ENCODE peak calls at places on chromosome 14, in six cellular contexts. U is IMR-90, A is BJ, J is GM23338, N is upper lobe of right lung, I is type B pancreatic cell. G is an unnamed sample.

GRCh38 chr14:104510794-104511611 is 68.6 kb upstream of the C14orf180 start:
- DNase-seq in U (no peak), A (no peak), J (no peak), N (peak), I (peak), G (no peak)

GRCh38 chr14:98138666-98139065 is 1133.3 kb downstream of the BCL11B start:
- DNase-seq in U (no peak), A (no peak), J (peak), N (no peak), I (no peak), G (no peak)

GRCh38 chr14:62364161-62364560 is 601.9 kb downstream of the SNAPC1 start:
- DNase-seq in U (no peak), A (no peak), J (no peak), N (no peak), I (no peak), G (no peak)

GRCh38 chr14:99194736-99195135 is 77.3 kb downstream of the BCL11B start:
- DNase-seq in U (no peak), A (no peak), J (no peak), N (no peak), I (no peak), G (peak)

GRCh38 chr14:36931796-36932195 is 240.6 kb downstream of the SLC25A21 start:
- DNase-seq in U (no peak), A (no peak), J (no peak), N (no peak), I (no peak), G (no peak)

GRCh38 chr14:28609228-28609828 is 157.3 kb upstream of the FOXG1 start:
- DNase-seq in U (peak), A (no peak), J (peak), N (no peak), I (no peak), G (no peak)

GRCh38 chr14:74526854-74527585 is 33.5 kb downstream of the ISCA2 start:
- DNase-seq in U (no peak), A (no peak), J (peak), N (no peak), I (no peak), G (no peak)

GRCh38 chr14:22164616-22165015 is 424.4 kb downstream of the DAD1 start:
- DNase-seq in U (no peak), A (no peak), J (no peak), N (no peak), I (no peak), G (no peak)

GRCh38 chr14:88831285-88831684 is 6.8 kb downstream of the TTC8 start:
- DNase-seq in U (peak), A (peak), J (no peak), N (no peak), I (no peak), G (no peak)

GRCh38 chr14:100623961-100624360 is 36.7 kb upstream of the BEGAIN start:
- DNase-seq in U (no peak), A (no peak), J (no peak), N (peak), I (no peak), G (peak)

GRCh38 chr14:29220077-29220476 is 453.5 kb downstream of the FOXG1 start:
- DNase-seq in U (no peak), A (no peak), J (no peak), N (no peak), I (no peak), G (no peak)

DNA sequence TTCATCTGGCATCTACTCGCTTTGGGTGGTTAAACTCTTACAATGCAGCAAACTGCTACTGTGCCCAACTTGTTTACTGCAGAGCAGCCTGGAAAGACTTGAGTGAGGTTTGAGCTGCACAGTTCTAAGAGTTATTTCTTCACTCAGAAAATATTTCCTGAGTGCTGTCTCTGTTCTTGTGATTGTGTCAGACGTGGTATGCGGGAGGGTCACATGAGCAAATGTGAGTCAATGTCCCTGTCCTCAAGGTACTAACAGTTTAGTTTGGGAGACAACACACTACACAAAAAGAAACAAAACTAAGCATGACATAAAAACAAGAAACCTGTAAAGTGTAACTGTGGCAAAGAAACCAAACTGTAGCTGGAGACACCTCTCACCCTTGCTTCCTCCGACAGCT is 32.4 kb downstream of the FLVCR2 start:
- DNase-seq in U (no peak), A (no peak), J (no peak), N (no peak), I (no peak), G (no peak)
- TF ChIP-seq CTCF in U (no peak), A (no peak), J (no peak), N (no peak), I (no peak), G (no peak)

DNA sequence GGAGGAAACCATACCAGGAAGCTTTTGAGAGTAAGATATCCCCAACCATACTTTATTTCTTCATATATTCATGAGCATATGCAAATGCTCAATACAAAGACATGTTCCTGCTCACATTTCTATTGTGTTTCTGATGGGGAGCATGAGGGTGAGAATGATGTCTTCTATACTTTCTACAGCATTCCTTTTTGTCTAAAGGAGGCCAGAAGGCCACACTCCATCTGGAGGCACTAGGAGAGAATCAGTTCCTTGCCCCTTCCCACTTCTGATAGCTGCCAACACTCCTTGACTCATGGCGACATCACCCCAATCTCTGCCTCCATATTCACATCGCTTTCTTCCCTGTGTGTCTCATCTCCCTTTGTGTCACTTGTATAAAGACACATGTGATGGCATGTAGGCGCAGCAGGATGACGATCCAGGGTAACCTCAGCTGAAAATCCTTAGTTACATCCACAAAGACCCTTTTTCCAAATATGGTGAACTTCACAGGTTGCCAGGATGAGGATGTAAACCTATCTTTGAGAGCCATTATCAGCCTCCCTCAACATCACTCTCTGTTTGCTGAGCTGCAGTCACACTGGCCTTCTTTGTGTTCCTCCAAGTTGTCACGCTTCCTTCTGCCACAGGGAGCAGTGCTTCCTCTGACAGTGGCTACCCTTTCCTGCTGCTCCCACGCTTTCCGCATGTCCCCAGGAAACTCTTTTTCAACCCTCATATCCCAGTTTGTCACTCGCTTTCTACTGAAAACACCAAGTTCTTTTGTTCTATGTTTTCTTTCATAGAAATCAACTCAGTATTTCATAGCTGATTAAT is 96.9 kb downstream of the STXBP6 start:
- DNase-seq in U (peak), A (no peak), J (peak), N (no peak), I (no peak), G (no peak)
- TF ChIP-seq CTCF in U (no peak), A (no peak), J (peak), N (peak), I (peak), G (peak)

GRCh38 chr14:55568618-55569017 is 11.4 kb upstream of the KTN1 start:
- DNase-seq in U (no peak), A (no peak), J (no peak), N (no peak), I (no peak), G (no peak)
- TF ChIP-seq CTCF in U (no peak), A (no peak), J (no peak), N (no peak), I (no peak), G (no peak)

GRCh38 chr14:93936245-93936644 is 9.1 kb downstream of the FAM181A start:
- DNase-seq in U (no peak), A (no peak), J (peak), N (no peak), I (no peak), G (no peak)
- TF ChIP-seq CTCF in U (peak), A (peak), J (peak), N (peak), I (peak), G (peak)

DNA sequence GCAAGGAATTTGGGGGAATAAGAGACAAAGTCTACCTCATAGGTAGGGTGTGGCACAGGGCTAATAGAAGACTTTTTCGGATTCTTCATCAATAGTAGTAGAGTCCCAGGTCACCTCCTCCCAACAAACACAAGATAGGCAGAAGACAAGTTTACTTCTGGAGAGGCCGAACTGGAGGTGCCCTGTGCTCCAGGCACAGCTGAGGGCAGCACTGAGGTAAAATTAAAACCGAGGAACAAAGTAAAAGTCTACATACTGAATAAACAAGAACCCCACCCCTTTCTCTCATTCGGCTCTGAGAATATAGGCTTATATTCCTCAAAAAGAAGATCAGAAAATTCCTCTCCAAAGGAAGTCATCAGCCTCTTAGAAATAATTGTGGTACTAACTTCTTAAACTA is 161.6 kb downstream of the SEC23A start:
- DNase-seq in U (no peak), A (no peak), J (peak), N (no peak), I (no peak), G (no peak)
- TF ChIP-seq CTCF in U (no peak), A (peak), J (peak), N (no peak), I (no peak), G (peak)

GRCh38 chr14:106691601-106692291 is 1165.4 kb downstream of the TMEM121 start:
- DNase-seq in U (no peak), A (no peak), J (peak), N (peak), I (peak), G (no peak)
- TF ChIP-seq CTCF in U (peak), A (peak), J (peak), N (peak), I (peak), G (peak)

GRCh38 chr14:59123975-59124374 is 64.5 kb upstream of the DAAM1 start:
- DNase-seq in U (peak), A (no peak), J (peak), N (no peak), I (no peak), G (no peak)
- TF ChIP-seq CTCF in U (peak), A (peak), J (peak), N (peak), I (peak), G (peak)

DNA sequence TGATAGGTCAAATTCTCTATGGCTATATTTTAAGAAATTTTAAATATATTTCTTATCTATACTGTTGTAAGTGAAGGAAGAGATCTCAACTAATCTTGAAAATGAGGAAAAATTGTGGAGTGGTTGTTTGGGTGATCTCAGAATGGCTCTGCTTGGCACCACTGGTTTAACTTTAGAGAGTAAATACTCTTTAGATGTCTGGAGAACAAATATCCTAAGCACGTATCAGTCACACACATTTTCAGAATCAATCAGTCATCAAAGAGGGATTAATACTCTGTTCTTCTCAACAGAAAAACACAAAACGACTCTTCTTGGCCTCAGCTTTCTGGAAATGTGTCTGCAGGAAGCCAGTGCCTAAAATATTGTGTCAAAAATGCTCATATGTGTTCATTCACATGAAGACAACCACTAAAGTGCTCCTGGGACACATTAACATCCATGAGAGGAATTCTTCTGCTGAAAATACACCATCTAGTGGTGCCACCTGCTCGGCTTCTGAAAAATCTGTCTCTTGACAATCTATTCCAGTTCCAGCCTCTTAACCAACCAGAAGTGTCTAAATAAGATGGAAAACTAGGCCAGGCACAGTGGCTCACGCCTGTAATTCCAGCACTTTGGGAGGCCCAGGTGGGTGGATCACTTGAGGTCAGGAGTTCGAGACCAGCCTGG is 81.1 kb upstream of the CCDC198 start:
- DNase-seq in U (no peak), A (no peak), J (peak), N (no peak), I (no peak), G (no peak)
- TF ChIP-seq CTCF in U (no peak), A (no peak), J (peak), N (no peak), I (peak), G (peak)

G was measured in chondrocyte.